ENCODE peak calls at places on chromosomes 7 and 10, in ten cellular contexts. S, E, R, G, F, Q, M, X, D and C are unnamed samples.

GRCh38 chr7:133980794-133981193 is 146.3 kb upstream of the LRGUK start:
- DNase-seq in X (no peak), Q (no peak), F (no peak), S (no peak), M (no peak), G (no peak), D (no peak), R (no peak), E (no peak), C (no peak)

GRCh38 chr7:155198901-155199845 is 98.5 kb upstream of the INSIG1 start:
- DNase-seq in G (peak; percentile 50), D (no peak), R (no peak), S (no peak), F (no peak), X (no peak), M (peak; percentile 59), E (no peak), Q (peak; percentile 19), C (no peak)

GRCh38 chr10:29257784-29258135 is 31.1 kb upstream of the LYZL1 start:
- DNase-seq in E (no peak), R (no peak), F (no peak), Q (no peak), D (no peak), G (no peak), S (no peak), M (no peak), X (no peak), C (no peak)

GRCh38 chr7:70165477-70166170 is 567.3 kb downstream of the AUTS2 start:
- DNase-seq in F (no peak), D (no peak), Q (no peak), E (no peak), M (no peak), X (no peak), R (no peak), G (no peak), S (no peak), C (no peak)

GRCh38 chr7:93894426-93894825 is 3.9 kb upstream of the TFPI2 start:
- DNase-seq in M (no peak), E (no peak), X (no peak), Q (no peak), G (no peak), F (no peak), D (no peak), R (no peak), S (no peak), C (no peak)

GRCh38 chr10:96025566-96025965 is 17.8 kb upstream of the CCNJ start:
- DNase-seq in X (no peak), R (peak; percentile 27), S (no peak), G (peak; percentile 18), F (peak; percentile 55), E (no peak), Q (peak; percentile 3), D (no peak), M (no peak), C (peak; percentile 9)

GRCh38 chr10:80472234-80473095 is 18.4 kb downstream of the TSPAN14 start:
- DNase-seq in S (peak; percentile 61), M (no peak), R (no peak), X (no peak), G (no peak), Q (peak; percentile 82), E (no peak), F (no peak), D (peak; percentile 38), C (peak; percentile 39)

GRCh38 chr7:49852619-49853462 is 79.4 kb downstream of the VWC2 start:
- DNase-seq in Q (peak; percentile 53), M (no peak), E (no peak), R (peak; percentile 68), D (peak; percentile 31), G (peak; percentile 34), F (peak; percentile 59), S (no peak), X (peak; percentile 54), C (peak; percentile 9)

GRCh38 chr7:139663608-139664177 is 114.1 kb downstream of the HIPK2 start:
- DNase-seq in D (no peak), M (no peak), R (no peak), G (no peak), F (no peak), S (no peak), X (no peak), Q (no peak), E (no peak), C (no peak)

GRCh38 chr10:69087600-69088470 is at the start of gene SRGN:
- DNase-seq in D (no peak), Q (peak; percentile 98), F (no peak), M (peak; percentile 76), S (peak; percentile 75), E (peak; percentile 57), X (no peak), R (no peak), G (peak; percentile 46), C (no peak)

GRCh38 chr7:151425670-151426075 is 14.3 kb downstream of the CRYGN start:
- DNase-seq in R (no peak), E (no peak), G (no peak), F (no peak), M (no peak), Q (peak; percentile 90), S (no peak), X (no peak), D (no peak), C (no peak)

GRCh38 chr7:104096683-104097082 is 107.2 kb upstream of the RELN start:
- DNase-seq in F (peak; percentile 31), E (no peak), S (no peak), G (peak; percentile 8), R (peak; percentile 36), X (no peak), D (no peak), M (no peak), Q (no peak), C (no peak)

GRCh38 chr10:124642076-124642710 is 102.0 kb downstream of the FAM53B start:
- DNase-seq in M (no peak), D (no peak), R (no peak), S (no peak), G (no peak), Q (no peak), X (peak; percentile 69), F (no peak), E (peak; percentile 85), C (no peak)

GRCh38 chr7:116120839-116121238 is 89.5 kb upstream of the TES start:
- DNase-seq in R (no peak), E (no peak), S (no peak), X (no peak), F (no peak), G (no peak), D (no peak), M (no peak), Q (no peak), C (no peak)

GRCh38 chr10:29131952-29132820 is 156.7 kb upstream of the LYZL1 start:
- DNase-seq in E (no peak), R (no peak), F (no peak), Q (peak; percentile 81), X (peak; percentile 72), G (no peak), M (no peak), S (peak; percentile 60), D (no peak), C (no peak)

GRCh38 chr7:95342642-95343252 is 18.4 kb upstream of the PON1 start:
- DNase-seq in S (no peak), E (no peak), Q (no peak), G (no peak), R (no peak), D (no peak), X (no peak), M (no peak), F (peak; percentile 45), C (no peak)

GRCh38 chr10:128474571-128474970 is 348.3 kb upstream of the MKI67 start:
- DNase-seq in G (no peak), R (no peak), F (no peak), X (no peak), S (no peak), Q (no peak), D (no peak), E (no peak), M (no peak), C (no peak)

GRCh38 chr7:1392556-1392955 is 66.7 kb downstream of the MICALL2 start:
- DNase-seq in E (no peak), X (no peak), D (no peak), F (no peak), S (no peak), G (no peak), R (no peak), M (no peak), Q (no peak), C (no peak)

GRCh38 chr7:135904282-135904681 is 72.9 kb downstream of the MTPN start:
- DNase-seq in X (no peak), S (no peak), G (no peak), Q (no peak), F (no peak), D (no peak), E (no peak), R (no peak), M (no peak), C (no peak)

GRCh38 chr7:142231716-142232115 is 26.1 kb downstream of the PRSS58 start:
- DNase-seq in G (peak; percentile 32), R (peak; percentile 90), S (no peak), E (no peak), F (peak; percentile 83), X (no peak), M (no peak), Q (no peak), D (no peak), C (no peak)

GRCh38 chr10:14587540-14588083 is 187.1 kb downstream of the FAM107B start:
- DNase-seq in D (no peak), S (no peak), X (no peak), G (no peak), Q (no peak), F (no peak), E (no peak), M (no peak), R (no peak), C (no peak)

GRCh38 chr10:129767751-129768150 is 196.3 kb downstream of the EBF3 start:
- DNase-seq in R (no peak), M (no peak), D (no peak), G (no peak), E (peak; percentile 35), Q (no peak), X (no peak), F (no peak), S (no peak), C (no peak)

GRCh38 chr10:70093335-70093944 is 39.2 kb downstream of the AIFM2 start:
- DNase-seq in E (no peak), D (no peak), F (no peak), X (no peak), M (no peak), Q (no peak), G (no peak), S (no peak), R (no peak), C (no peak)

GRCh38 chr10:31013331-31013730 is 18.3 kb downstream of the ZNF438 start:
- DNase-seq in M (no peak), F (no peak), D (no peak), S (peak; percentile 51), G (no peak), E (no peak), R (no peak), Q (no peak), X (no peak), C (no peak)

GRCh38 chr7:55065079-55065478 is 46.3 kb downstream of the EGFR start:
- DNase-seq in M (no peak), E (no peak), R (no peak), X (no peak), F (no peak), G (peak; percentile 84), Q (peak; percentile 97), D (no peak), S (peak; percentile 56), C (no peak)

GRCh38 chr10:111479966-111480365 is 403.1 kb downstream of the ADRA2A start:
- DNase-seq in G (no peak), S (no peak), X (no peak), E (no peak), F (no peak), Q (no peak), D (no peak), R (no peak), M (no peak), C (no peak)

GRCh38 chr10:46549171-46550075 is 7.0 kb downstream of the GPRIN2 start:
- DNase-seq in D (peak; percentile 25), S (no peak), F (no peak), X (no peak), M (peak; percentile 19), E (peak; percentile 58), G (no peak), Q (no peak), R (no peak), C (no peak)

GRCh38 chr7:66352071-66352470 is 146.9 kb downstream of the TPST1 start:
- DNase-seq in M (no peak), Q (peak; percentile 26), D (no peak), X (peak; percentile 1), E (no peak), F (peak; percentile 72), S (no peak), R (no peak), G (no peak), C (no peak)